ENCODE peak calls at places on chromosomes 6 and 20, in six cellular contexts. P is HCT116, E is upper lobe of left lung, M is ovary, B is lower leg skin, K is heart left ventricle. N is an unnamed sample.

GRCh38 chr6:41167173-41167963 is 4.5 kb upstream of the TREM2 start:
- DNase-seq in P (no peak), E (no peak), M (no peak), B (no peak), K (no peak), N (peak; percentile 12)

GRCh38 chr20:60009826-60010616 is 51.8 kb downstream of the CDH26 start:
- DNase-seq in P (no peak), E (no peak), M (no peak), B (peak; percentile 7), K (no peak), N (peak; percentile 3)

GRCh38 chr20:42041000-42041565 is 422.9 kb upstream of the CHD6 start:
- DNase-seq in P (no peak), E (no peak), M (no peak), B (no peak), K (no peak), N (no peak)

GRCh38 chr6:119347466-119348307 is 1.9 kb downstream of the MAN1A1 start:
- DNase-seq in P (no peak), E (peak; percentile 87), M (no peak), B (peak; percentile 54), K (peak; percentile 52), N (peak; percentile 78)

GRCh38 chr6:150584065-150584464 is 15.6 kb upstream of the PLEKHG1 start:
- DNase-seq in P (no peak), E (no peak), M (no peak), B (no peak), K (no peak), N (no peak)

GRCh38 chr20:40680560-40680959 is 8.5 kb downstream of the MAFB start:
- DNase-seq in P (no peak), E (no peak), M (no peak), B (no peak), K (no peak), N (no peak)

GRCh38 chr20:39983655-39984054 is 705.4 kb downstream of the MAFB start:
- DNase-seq in P (no peak), E (no peak), M (no peak), B (no peak), K (no peak), N (no peak)

GRCh38 chr20:53331151-53331973 is 262.3 kb downstream of the ZNF217 start:
- DNase-seq in P (peak; percentile 28), E (no peak), M (no peak), B (peak; percentile 34), K (peak; percentile 18), N (no peak)

GRCh38 chr6:29506446-29507067 is 18.8 kb upstream of the MAS1L start:
- DNase-seq in P (no peak), E (no peak), M (no peak), B (peak; percentile 7), K (no peak), N (no peak)

GRCh38 chr20:44962483-44962882 is 2.3 kb upstream of the TOMM34 start:
- DNase-seq in P (no peak), E (no peak), M (no peak), B (no peak), K (no peak), N (peak; percentile 37)

GRCh38 chr6:132612449-132613116 is 11.5 kb downstream of the TAAR2 start:
- DNase-seq in P (no peak), E (no peak), M (no peak), B (no peak), K (no peak), N (no peak)

GRCh38 chr20:4289875-4290274 is 274.5 kb upstream of the RNF24 start:
- DNase-seq in P (peak; percentile 13), E (no peak), M (no peak), B (no peak), K (no peak), N (no peak)

GRCh38 chr6:47663462-47664216 is 34.7 kb upstream of the ADGRF4 start:
- DNase-seq in P (no peak), E (no peak), M (no peak), B (no peak), K (no peak), N (no peak)

GRCh38 chr6:123380257-123380656 is 256.5 kb downstream of the TRDN start:
- DNase-seq in P (no peak), E (no peak), M (no peak), B (no peak), K (no peak), N (peak; percentile 2)

GRCh38 chr20:48574383-48574782 is 253.4 kb downstream of the PREX1 start:
- DNase-seq in P (peak; percentile 67), E (no peak), M (no peak), B (no peak), K (no peak), N (no peak)

DNA sequence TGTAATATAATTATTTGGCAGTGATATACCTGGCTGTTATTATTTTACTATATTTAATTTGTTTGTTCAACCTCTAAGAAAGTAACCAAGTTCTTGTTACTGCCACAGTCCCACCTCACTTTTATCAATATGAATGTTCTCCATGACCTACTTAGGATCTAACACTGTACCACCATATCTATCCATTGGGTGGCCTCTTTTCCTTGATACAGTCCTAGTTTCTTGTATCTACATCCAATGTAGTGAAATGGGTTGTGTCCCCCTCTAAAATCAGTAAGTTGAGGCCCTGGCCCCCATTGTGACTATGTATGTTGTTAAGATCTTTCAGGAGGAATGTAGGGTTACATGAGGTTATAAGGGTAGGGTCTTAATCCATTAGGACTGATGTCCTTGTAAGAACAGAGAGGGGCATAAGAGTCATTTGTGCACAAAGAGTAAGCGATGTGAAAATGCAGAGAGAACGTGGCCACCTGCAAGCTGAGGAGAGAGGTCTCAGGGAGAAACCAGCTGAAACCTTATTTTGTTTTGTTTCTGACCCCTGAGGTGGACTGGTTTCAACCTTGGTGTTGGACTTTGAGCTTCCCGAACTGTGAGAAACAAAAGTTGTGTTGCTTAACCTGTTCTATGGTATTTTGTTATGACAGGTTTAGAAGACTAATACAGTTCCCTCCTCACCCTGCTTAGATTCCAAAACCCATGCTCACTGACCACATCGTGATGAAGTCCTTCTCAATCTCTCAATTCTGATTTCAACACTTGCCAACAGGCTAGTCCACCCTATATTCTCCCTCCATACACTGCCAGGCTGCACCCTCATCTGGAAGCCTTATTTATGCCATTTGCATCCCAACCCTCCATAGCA is 387.3 kb upstream of the EPHA7 start:
- DNase-seq in P (no peak), E (no peak), M (no peak), B (no peak), K (no peak), N (no peak)
- TF ChIP-seq POLR2A in P (no peak), E (no peak), M (no peak), B (no peak), K (no peak), N (no peak)

GRCh38 chr20:34525709-34526416 is 9.6 kb downstream of the DYNLRB1 start:
- DNase-seq in P (peak; percentile 93), E (peak; percentile 86), M (peak; percentile 90), B (peak; percentile 90), K (peak; percentile 48), N (peak; percentile 29)
- TF ChIP-seq POLR2A in P (no peak), E (peak; percentile 15), M (no peak), B (no peak), K (peak; percentile 30), N (no peak)

GRCh38 chr20:32350421-32350820 is 7.7 kb upstream of the ASXL1 start:
- DNase-seq in P (no peak), E (no peak), M (no peak), B (no peak), K (no peak), N (no peak)
- TF ChIP-seq POLR2A in P (no peak), E (no peak), M (no peak), B (no peak), K (no peak), N (no peak)

DNA sequence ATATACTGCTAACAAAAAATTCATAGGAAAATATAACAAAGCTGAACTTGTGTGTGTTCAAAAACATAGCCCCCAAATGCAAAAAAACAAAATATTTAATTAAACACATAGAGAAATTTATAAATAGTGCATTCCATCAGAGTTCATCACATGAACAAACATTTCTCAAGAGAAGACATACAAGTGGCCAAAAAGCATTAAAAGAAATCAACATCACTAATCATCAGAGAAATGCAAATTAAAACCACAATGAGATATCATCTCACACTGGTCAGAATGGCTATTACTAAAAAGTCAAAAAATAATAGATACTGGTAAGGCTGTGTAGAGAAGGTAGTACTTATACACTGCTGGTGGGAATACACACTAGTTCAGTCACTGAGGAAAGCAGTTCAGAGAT is 39.6 kb upstream of the ADGRG6 start:
- DNase-seq in P (no peak), E (no peak), M (no peak), B (no peak), K (no peak), N (no peak)
- TF ChIP-seq POLR2A in P (no peak), E (no peak), M (no peak), B (no peak), K (no peak), N (no peak)

GRCh38 chr6:5850848-5851255 is 155.9 kb downstream of the NRN1 start:
- DNase-seq in P (no peak), E (no peak), M (no peak), B (no peak), K (no peak), N (no peak)
- TF ChIP-seq POLR2A in P (no peak), E (no peak), M (no peak), B (no peak), K (no peak), N (no peak)

DNA sequence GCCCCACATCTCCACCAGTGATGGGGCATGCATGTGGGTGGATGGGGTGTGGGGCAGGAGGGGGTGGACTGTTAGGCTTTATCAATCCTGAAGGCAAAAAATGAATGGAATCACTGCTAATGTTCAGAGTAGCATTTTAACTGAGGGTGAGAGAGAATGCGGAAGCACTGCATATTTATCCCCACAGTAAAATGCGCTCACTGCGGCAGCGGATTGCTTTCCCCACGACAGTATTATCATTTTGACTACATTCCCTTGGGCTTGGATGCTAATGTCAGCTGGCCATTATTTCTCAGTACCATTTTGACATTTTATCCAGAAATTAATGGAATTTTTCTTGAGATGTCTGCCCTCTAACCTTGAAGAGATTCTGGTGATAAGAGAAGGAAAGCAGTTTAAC is 13.4 kb downstream of the ALDH8A1 start:
- DNase-seq in P (no peak), E (no peak), M (no peak), B (no peak), K (no peak), N (no peak)
- TF ChIP-seq POLR2A in P (no peak), E (no peak), M (no peak), B (no peak), K (no peak), N (no peak)